ENCODE peak calls at places on chromosomes 13 and 19, in ten cellular contexts. J is NCI-H1930; U is T1000; O is HEK293T; W is stimulated activated CD4-positive, alpha-beta T cell treated with anti-CD3 and anti-CD28 coated beads, Interleukin-1b, Interleukin-23, amount 100 ng/mL, for 1 hour; C is posterior vena cava; M is activated gamma-delta T cell treated with Interleukin-2 at 50 U/mL for 16 hours; D is KBM-7; E is SK-MEL-5; N is fibroblast of mammary gland. Q is an unnamed sample.

GRCh38 chr19:46824887-46825730 is 25.5 kb downstream of the AP2S1 start:
- DNase-seq in J (no peak), U (no peak), O (no peak), W (no peak), C (no peak), M (no peak), D (peak), E (no peak), N (peak), Q (no peak)

GRCh38 chr13:70107125-70107497 is 515 bp upstream of the ATXN8OS start:
- DNase-seq in J (no peak), U (no peak), O (no peak), W (no peak), C (no peak), M (no peak), D (no peak), E (no peak), N (no peak), Q (no peak)

GRCh38 chr13:41978007-41978406 is 17.1 kb upstream of the VWA8 start:
- DNase-seq in J (no peak), U (no peak), O (no peak), W (no peak), C (no peak), M (no peak), D (no peak), E (no peak), N (no peak), Q (no peak)

GRCh38 chr19:4375620-4376228 is 24.6 kb downstream of the SH3GL1 start:
- DNase-seq in J (no peak), U (peak), O (peak), W (no peak), C (peak), M (no peak), D (peak), E (no peak), N (peak), Q (no peak)

GRCh38 chr19:55156202-55157063 is 1.1 kb downstream of the TNNI3 start:
- DNase-seq in J (peak), U (no peak), O (peak), W (no peak), C (no peak), M (peak), D (no peak), E (peak), N (peak), Q (peak)

GRCh38 chr13:75934889-75935288 is 298.8 kb downstream of the LMO7 start:
- DNase-seq in J (no peak), U (no peak), O (no peak), W (no peak), C (no peak), M (no peak), D (no peak), E (no peak), N (peak), Q (no peak)

GRCh38 chr13:24110011-24110410 is 50.5 kb upstream of the SPATA13 start:
- DNase-seq in J (no peak), U (no peak), O (no peak), W (no peak), C (no peak), M (no peak), D (no peak), E (peak), N (no peak), Q (no peak)

GRCh38 chr19:47687906-47688305 is 25.3 kb upstream of the EHD2 start:
- DNase-seq in J (no peak), U (no peak), O (no peak), W (no peak), C (no peak), M (no peak), D (no peak), E (no peak), N (no peak), Q (no peak)

GRCh38 chr13:83449666-83450395 is 432.4 kb downstream of the SLITRK1 start:
- DNase-seq in J (no peak), U (no peak), O (no peak), W (no peak), C (no peak), M (no peak), D (no peak), E (peak), N (peak), Q (no peak)

GRCh38 chr13:71240906-71241305 is 626.1 kb downstream of the DACH1 start:
- DNase-seq in J (no peak), U (no peak), O (peak), W (no peak), C (no peak), M (no peak), D (no peak), E (peak), N (no peak), Q (no peak)

GRCh38 chr13:99207511-99207910 is 6.9 kb downstream of the UBAC2 start:
- DNase-seq in J (no peak), U (no peak), O (no peak), W (no peak), C (no peak), M (no peak), D (no peak), E (no peak), N (no peak), Q (no peak)

GRCh38 chr19:18295034-18295451 is 13.6 kb upstream of the JUND start:
- DNase-seq in J (no peak), U (no peak), O (no peak), W (no peak), C (no peak), M (no peak), D (no peak), E (no peak), N (no peak), Q (no peak)

Q was measured in NCI-H1436 treated with DMSO at 0.1 percent for 48 hours.